ENCODE peak calls at places on chromosomes 2 and 18, in ten cellular contexts. One of them, this sample, is unnamed.

GRCh38 chr2:33909945-33910344 is 310.8 kb upstream of the FAM98A start:
- DNase-seq in MCF 10A: peak
- DNase-seq in A549: no peak
- DNase-seq in testis: no peak
- DNase-seq in PC-3: no peak
- DNase-seq in dorsolateral prefrontal cortex: no peak
- DNase-seq in nephron progenitor cell: no peak
- DNase-seq in mucosa of descending colon: no peak
- DNase-seq in cardiac fibroblast: no peak
- DNase-seq in neural progenitor cell: no peak
- DNase-seq in this sample: no peak

GRCh38 chr2:136048886-136049832 is 63.7 kb upstream of the DARS1 start:
- DNase-seq in neural progenitor cell: no peak
- DNase-seq in PC-3: no peak
- DNase-seq in dorsolateral prefrontal cortex: no peak
- DNase-seq in MCF 10A: no peak
- DNase-seq in cardiac fibroblast: no peak
- DNase-seq in nephron progenitor cell: no peak
- DNase-seq in A549: no peak
- DNase-seq in mucosa of descending colon: no peak
- DNase-seq in testis: no peak
- DNase-seq in this sample: no peak

GRCh38 chr18:24559474-24560018 is 99.1 kb downstream of the HRH4 start:
- DNase-seq in nephron progenitor cell: no peak
- DNase-seq in testis: no peak
- DNase-seq in MCF 10A: no peak
- DNase-seq in cardiac fibroblast: no peak
- DNase-seq in PC-3: no peak
- DNase-seq in mucosa of descending colon: no peak
- DNase-seq in A549: no peak
- DNase-seq in neural progenitor cell: no peak
- DNase-seq in dorsolateral prefrontal cortex: no peak
- DNase-seq in this sample: no peak

GRCh38 chr2:234951386-234952269 is at the start of gene SH3BP4:
- DNase-seq in A549: peak
- DNase-seq in MCF 10A: peak
- DNase-seq in nephron progenitor cell: peak
- DNase-seq in mucosa of descending colon: peak
- DNase-seq in dorsolateral prefrontal cortex: peak
- DNase-seq in cardiac fibroblast: peak
- DNase-seq in testis: peak
- DNase-seq in PC-3: peak
- DNase-seq in neural progenitor cell: peak
- DNase-seq in this sample: peak

GRCh38 chr2:21451418-21451817 is 327.6 kb downstream of the TDRD15 start:
- DNase-seq in neural progenitor cell: no peak
- DNase-seq in testis: no peak
- DNase-seq in A549: no peak
- DNase-seq in nephron progenitor cell: no peak
- DNase-seq in mucosa of descending colon: no peak
- DNase-seq in dorsolateral prefrontal cortex: no peak
- DNase-seq in cardiac fibroblast: peak
- DNase-seq in PC-3: no peak
- DNase-seq in MCF 10A: no peak
- DNase-seq in this sample: no peak

GRCh38 chr2:200092235-200092634 is 136.9 kb downstream of the MAIP1 start:
- DNase-seq in nephron progenitor cell: no peak
- DNase-seq in neural progenitor cell: no peak
- DNase-seq in PC-3: no peak
- DNase-seq in mucosa of descending colon: no peak
- DNase-seq in cardiac fibroblast: no peak
- DNase-seq in testis: no peak
- DNase-seq in A549: no peak
- DNase-seq in MCF 10A: no peak
- DNase-seq in dorsolateral prefrontal cortex: no peak
- DNase-seq in this sample: no peak

GRCh38 chr2:102027036-102027702 is 35.4 kb downstream of the IL1R2 start:
- DNase-seq in cardiac fibroblast: peak
- DNase-seq in PC-3: no peak
- DNase-seq in mucosa of descending colon: no peak
- DNase-seq in MCF 10A: no peak
- DNase-seq in testis: no peak
- DNase-seq in dorsolateral prefrontal cortex: no peak
- DNase-seq in A549: no peak
- DNase-seq in neural progenitor cell: no peak
- DNase-seq in nephron progenitor cell: no peak
- DNase-seq in this sample: no peak

GRCh38 chr18:28804512-28805214 is 627.7 kb upstream of the CDH2 start:
- DNase-seq in PC-3: no peak
- DNase-seq in A549: no peak
- DNase-seq in nephron progenitor cell: no peak
- DNase-seq in cardiac fibroblast: no peak
- DNase-seq in dorsolateral prefrontal cortex: no peak
- DNase-seq in neural progenitor cell: no peak
- DNase-seq in testis: no peak
- DNase-seq in mucosa of descending colon: no peak
- DNase-seq in MCF 10A: no peak
- DNase-seq in this sample: no peak

GRCh38 chr2:2940061-2940460 is 437.6 kb downstream of the EIPR1 start:
- DNase-seq in A549: no peak
- DNase-seq in nephron progenitor cell: no peak
- DNase-seq in dorsolateral prefrontal cortex: no peak
- DNase-seq in MCF 10A: no peak
- DNase-seq in PC-3: no peak
- DNase-seq in mucosa of descending colon: no peak
- DNase-seq in neural progenitor cell: no peak
- DNase-seq in testis: no peak
- DNase-seq in cardiac fibroblast: no peak
- DNase-seq in this sample: no peak

DNA sequence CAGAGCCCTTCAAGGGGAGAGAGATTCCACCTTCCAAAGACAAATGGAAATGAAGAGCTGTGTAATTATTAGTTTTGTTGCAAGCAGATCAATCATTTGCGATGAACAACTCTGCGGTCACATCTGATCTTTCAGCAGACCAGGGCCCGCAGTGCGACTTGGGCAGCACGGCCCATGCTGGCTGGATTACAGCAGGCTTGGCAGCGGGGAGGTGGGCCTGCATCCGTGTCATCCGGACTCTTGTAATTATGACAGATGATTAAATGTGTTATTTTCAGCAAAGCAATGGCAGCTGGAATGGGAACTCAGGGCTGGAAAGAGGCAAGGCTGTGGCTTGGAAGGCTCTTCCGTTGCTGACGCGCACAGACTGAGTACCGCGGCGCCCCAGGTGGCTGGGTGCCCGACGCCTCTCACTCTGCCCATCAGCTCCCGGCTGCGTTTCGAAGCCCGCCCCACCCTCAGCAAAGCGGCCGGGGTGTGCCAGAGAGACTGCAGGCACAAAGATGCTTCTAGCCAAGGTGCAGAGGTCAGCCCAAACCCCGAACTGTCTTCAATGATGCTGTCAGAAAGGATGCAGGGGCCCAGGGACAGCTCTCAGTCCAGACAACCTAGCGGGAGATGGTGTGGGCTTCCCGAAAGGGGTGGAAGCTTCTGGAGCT is 397.4 kb upstream of the SALL3 start:
- DNase-seq in nephron progenitor cell: no peak
- DNase-seq in dorsolateral prefrontal cortex: no peak
- DNase-seq in MCF 10A: no peak
- DNase-seq in mucosa of descending colon: no peak
- DNase-seq in testis: no peak
- DNase-seq in A549: no peak
- DNase-seq in neural progenitor cell: no peak
- DNase-seq in cardiac fibroblast: no peak
- DNase-seq in PC-3: no peak
- DNase-seq in this sample: no peak
- TF ChIP-seq CTCF in nephron progenitor cell: no peak
- TF ChIP-seq CTCF in dorsolateral prefrontal cortex: no peak
- TF ChIP-seq CTCF in MCF 10A: no peak
- TF ChIP-seq CTCF in mucosa of descending colon: no peak
- TF ChIP-seq CTCF in testis: no peak
- TF ChIP-seq CTCF in A549: no peak
- TF ChIP-seq CTCF in neural progenitor cell: no peak
- TF ChIP-seq CTCF in cardiac fibroblast: no peak
- TF ChIP-seq CTCF in PC-3: no peak
- TF ChIP-seq CTCF in this sample: no peak

GRCh38 chr2:39059366-39059952 is 61.4 kb downstream of the SOS1 start:
- DNase-seq in nephron progenitor cell: no peak
- DNase-seq in A549: peak
- DNase-seq in neural progenitor cell: peak
- DNase-seq in PC-3: peak
- DNase-seq in mucosa of descending colon: no peak
- DNase-seq in MCF 10A: peak
- DNase-seq in cardiac fibroblast: peak
- DNase-seq in dorsolateral prefrontal cortex: no peak
- DNase-seq in testis: no peak
- DNase-seq in this sample: peak
- TF ChIP-seq CTCF in nephron progenitor cell: peak
- TF ChIP-seq CTCF in A549: peak
- TF ChIP-seq CTCF in neural progenitor cell: peak
- TF ChIP-seq CTCF in PC-3: peak
- TF ChIP-seq CTCF in mucosa of descending colon: peak
- TF ChIP-seq CTCF in MCF 10A: peak
- TF ChIP-seq CTCF in cardiac fibroblast: peak
- TF ChIP-seq CTCF in dorsolateral prefrontal cortex: peak
- TF ChIP-seq CTCF in testis: peak
- TF ChIP-seq CTCF in this sample: peak

DNA sequence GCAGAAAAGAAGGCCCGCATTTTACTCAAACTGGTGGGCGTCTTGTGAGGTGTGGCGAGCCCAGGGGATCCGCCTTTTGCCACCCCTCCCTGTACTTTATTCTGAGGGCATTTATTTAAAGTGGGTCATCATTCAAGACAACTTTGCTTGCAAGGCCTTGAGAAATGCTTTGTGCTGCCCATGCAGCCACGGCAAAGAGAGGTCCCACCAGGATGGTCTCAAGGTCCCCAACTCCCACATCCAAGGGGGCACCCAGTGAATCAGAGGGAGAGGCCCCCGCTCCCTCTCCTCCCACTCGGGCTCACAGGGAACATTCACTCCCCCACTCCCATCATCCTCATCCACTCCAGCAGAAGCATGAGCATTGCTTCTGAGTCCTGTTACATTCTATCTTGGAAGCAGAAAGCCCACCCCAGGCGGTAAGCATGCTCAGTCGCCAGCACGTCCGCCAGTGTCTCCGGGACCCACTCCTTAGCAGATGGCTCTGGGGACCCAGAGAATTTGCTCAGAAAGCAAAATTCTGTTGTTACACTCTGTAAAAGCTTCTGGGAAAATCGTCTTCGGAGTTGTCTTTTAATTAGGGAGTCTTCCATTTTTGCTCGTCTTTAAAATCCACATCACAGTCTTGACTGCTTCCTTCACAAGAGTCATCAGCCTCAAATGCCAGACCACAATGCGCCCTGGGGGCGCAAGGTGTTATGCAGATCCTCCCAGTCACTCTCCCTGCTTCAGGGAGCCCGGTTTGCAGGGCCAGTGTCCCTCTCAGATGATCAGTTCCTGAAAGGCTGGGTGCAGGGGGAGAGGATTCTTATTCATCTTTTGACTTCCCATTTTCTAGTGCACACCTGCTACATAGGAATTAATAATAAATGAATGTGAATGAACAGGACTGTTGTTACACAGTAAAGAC is 99.4 kb upstream of the NCK2 start:
- DNase-seq in neural progenitor cell: no peak
- DNase-seq in A549: no peak
- DNase-seq in dorsolateral prefrontal cortex: no peak
- DNase-seq in MCF 10A: no peak
- DNase-seq in nephron progenitor cell: no peak
- DNase-seq in mucosa of descending colon: no peak
- DNase-seq in PC-3: peak
- DNase-seq in cardiac fibroblast: no peak
- DNase-seq in testis: peak
- DNase-seq in this sample: no peak
- TF ChIP-seq CTCF in neural progenitor cell: no peak
- TF ChIP-seq CTCF in A549: no peak
- TF ChIP-seq CTCF in dorsolateral prefrontal cortex: no peak
- TF ChIP-seq CTCF in MCF 10A: no peak
- TF ChIP-seq CTCF in nephron progenitor cell: no peak
- TF ChIP-seq CTCF in mucosa of descending colon: no peak
- TF ChIP-seq CTCF in PC-3: no peak
- TF ChIP-seq CTCF in cardiac fibroblast: no peak
- TF ChIP-seq CTCF in testis: no peak
- TF ChIP-seq CTCF in this sample: no peak

GRCh38 chr2:238172439-238172838 is 13.7 kb downstream of the ERFE start:
- DNase-seq in testis: no peak
- DNase-seq in MCF 10A: no peak
- DNase-seq in mucosa of descending colon: no peak
- DNase-seq in PC-3: no peak
- DNase-seq in dorsolateral prefrontal cortex: no peak
- DNase-seq in nephron progenitor cell: no peak
- DNase-seq in A549: no peak
- DNase-seq in neural progenitor cell: no peak
- DNase-seq in cardiac fibroblast: no peak
- DNase-seq in this sample: no peak

GRCh38 chr2:238174291-238174690 is 15.5 kb downstream of the ERFE start:
- DNase-seq in A549: no peak
- DNase-seq in dorsolateral prefrontal cortex: no peak
- DNase-seq in PC-3: no peak
- DNase-seq in mucosa of descending colon: no peak
- DNase-seq in MCF 10A: no peak
- DNase-seq in nephron progenitor cell: no peak
- DNase-seq in neural progenitor cell: no peak
- DNase-seq in testis: no peak
- DNase-seq in cardiac fibroblast: no peak
- DNase-seq in this sample: no peak

GRCh38 chr2:238174701-238175100 is 15.9 kb downstream of the ERFE start:
- DNase-seq in MCF 10A: no peak
- DNase-seq in A549: no peak
- DNase-seq in neural progenitor cell: no peak
- DNase-seq in testis: no peak
- DNase-seq in mucosa of descending colon: no peak
- DNase-seq in dorsolateral prefrontal cortex: no peak
- DNase-seq in PC-3: no peak
- DNase-seq in nephron progenitor cell: no peak
- DNase-seq in cardiac fibroblast: no peak
- DNase-seq in this sample: no peak

GRCh38 chr2:238171575-238172187 is 12.9 kb downstream of the ERFE start:
- DNase-seq in neural progenitor cell: no peak
- DNase-seq in A549: no peak
- DNase-seq in nephron progenitor cell: no peak
- DNase-seq in MCF 10A: no peak
- DNase-seq in dorsolateral prefrontal cortex: no peak
- DNase-seq in PC-3: no peak
- DNase-seq in cardiac fibroblast: no peak
- DNase-seq in mucosa of descending colon: no peak
- DNase-seq in testis: no peak
- DNase-seq in this sample: no peak

DNA sequence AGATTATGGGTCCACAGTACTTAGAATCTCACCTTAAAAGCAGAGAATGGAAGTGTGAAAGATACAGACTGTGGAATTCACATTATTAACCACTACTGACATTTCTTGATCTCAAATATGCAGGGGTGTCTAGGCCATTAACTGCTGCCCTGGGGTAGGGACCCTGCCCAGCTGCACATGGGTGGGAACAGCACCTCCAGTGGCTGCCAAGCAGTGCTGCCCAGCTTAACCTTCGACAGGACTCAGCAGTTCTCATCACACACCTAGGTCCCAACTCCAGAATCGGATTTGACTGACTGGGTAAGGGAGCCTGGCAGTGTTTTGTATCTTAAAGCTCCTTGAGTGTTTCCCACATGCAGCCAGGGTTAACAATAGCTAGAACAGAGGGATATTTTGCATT is 14.9 kb downstream of the ERFE start:
- DNase-seq in PC-3: no peak
- DNase-seq in cardiac fibroblast: no peak
- DNase-seq in A549: no peak
- DNase-seq in neural progenitor cell: no peak
- DNase-seq in MCF 10A: no peak
- DNase-seq in mucosa of descending colon: no peak
- DNase-seq in nephron progenitor cell: no peak
- DNase-seq in testis: no peak
- DNase-seq in dorsolateral prefrontal cortex: no peak
- DNase-seq in this sample: no peak
- TF ChIP-seq CTCF in PC-3: peak
- TF ChIP-seq CTCF in cardiac fibroblast: peak
- TF ChIP-seq CTCF in A549: no peak
- TF ChIP-seq CTCF in neural progenitor cell: peak
- TF ChIP-seq CTCF in MCF 10A: no peak
- TF ChIP-seq CTCF in mucosa of descending colon: no peak
- TF ChIP-seq CTCF in nephron progenitor cell: peak
- TF ChIP-seq CTCF in testis: no peak
- TF ChIP-seq CTCF in dorsolateral prefrontal cortex: no peak
- TF ChIP-seq CTCF in this sample: no peak

This sample was measured in GM13976.